ENCODE peak calls at places on chromosomes 6 and 20, in ten cellular contexts. One of them, this sample, is unnamed. For H3K4me1, the result is how much of the 10 kb centered on the place peaks cover.

GRCh38 chr20:21510414-21510971 is 3.4 kb downstream of the NKX2-2 start:
- DNase-seq in right atrium auricular region: no peak
- DNase-seq in fibroblast of lung: peak
- DNase-seq in pancreas: no peak
- DNase-seq in cardiac muscle cell: no peak
- DNase-seq in breast epithelium: no peak
- DNase-seq in Peyer's patch: no peak
- DNase-seq in hepatocyte: no peak
- DNase-seq in esophagus squamous epithelium: no peak
- DNase-seq in OCI-LY7: no peak
- DNase-seq in this sample: no peak

GRCh38 chr20:49054032-49054643 is 8.0 kb downstream of the CSE1L start:
- DNase-seq in right atrium auricular region: no peak
- DNase-seq in fibroblast of lung: peak
- DNase-seq in pancreas: no peak
- DNase-seq in cardiac muscle cell: no peak
- DNase-seq in breast epithelium: no peak
- DNase-seq in Peyer's patch: no peak
- DNase-seq in hepatocyte: no peak
- DNase-seq in esophagus squamous epithelium: no peak
- DNase-seq in OCI-LY7: no peak
- DNase-seq in this sample: no peak

GRCh38 chr20:31543966-31544598 is 29.8 kb downstream of the HM13 start:
- DNase-seq in right atrium auricular region: no peak
- DNase-seq in fibroblast of lung: peak
- DNase-seq in pancreas: no peak
- DNase-seq in cardiac muscle cell: peak
- DNase-seq in breast epithelium: no peak
- DNase-seq in Peyer's patch: no peak
- DNase-seq in hepatocyte: peak
- DNase-seq in esophagus squamous epithelium: no peak
- DNase-seq in OCI-LY7: no peak
- DNase-seq in this sample: no peak

GRCh38 chr20:57440678-57441509 is 49.7 kb downstream of the RBM38 start:
- DNase-seq in right atrium auricular region: peak
- DNase-seq in fibroblast of lung: peak
- DNase-seq in pancreas: peak
- DNase-seq in cardiac muscle cell: peak
- DNase-seq in breast epithelium: peak
- DNase-seq in Peyer's patch: no peak
- DNase-seq in hepatocyte: peak
- DNase-seq in esophagus squamous epithelium: no peak
- DNase-seq in OCI-LY7: no peak
- DNase-seq in this sample: peak

GRCh38 chr6:85460154-85460950 is 10.5 kb downstream of the NT5E start:
- DNase-seq in right atrium auricular region: no peak
- DNase-seq in fibroblast of lung: no peak
- DNase-seq in pancreas: no peak
- DNase-seq in cardiac muscle cell: peak
- DNase-seq in breast epithelium: no peak
- DNase-seq in Peyer's patch: no peak
- DNase-seq in hepatocyte: no peak
- DNase-seq in esophagus squamous epithelium: no peak
- DNase-seq in OCI-LY7: no peak
- DNase-seq in this sample: no peak

GRCh38 chr20:44961868-44962267 is 1.7 kb upstream of the TOMM34 start:
- DNase-seq in right atrium auricular region: no peak
- DNase-seq in fibroblast of lung: peak
- DNase-seq in pancreas: no peak
- DNase-seq in cardiac muscle cell: peak
- DNase-seq in breast epithelium: no peak
- DNase-seq in Peyer's patch: no peak
- DNase-seq in hepatocyte: no peak
- DNase-seq in esophagus squamous epithelium: no peak
- DNase-seq in OCI-LY7: no peak
- DNase-seq in this sample: no peak

GRCh38 chr6:33806795-33807194 is 3.0 kb upstream of the MLN start:
- DNase-seq in right atrium auricular region: no peak
- DNase-seq in fibroblast of lung: no peak
- DNase-seq in pancreas: no peak
- DNase-seq in cardiac muscle cell: no peak
- DNase-seq in breast epithelium: no peak
- DNase-seq in Peyer's patch: no peak
- DNase-seq in hepatocyte: no peak
- DNase-seq in esophagus squamous epithelium: no peak
- DNase-seq in OCI-LY7: no peak
- DNase-seq in this sample: no peak

GRCh38 chr6:96990462-96990861 is 65.9 kb downstream of the KLHL32 start:
- DNase-seq in right atrium auricular region: no peak
- DNase-seq in fibroblast of lung: no peak
- DNase-seq in pancreas: no peak
- DNase-seq in cardiac muscle cell: no peak
- DNase-seq in breast epithelium: no peak
- DNase-seq in Peyer's patch: no peak
- DNase-seq in hepatocyte: no peak
- DNase-seq in esophagus squamous epithelium: no peak
- DNase-seq in OCI-LY7: no peak
- DNase-seq in this sample: no peak

GRCh38 chr6:45959534-45960195 is 56.0 kb downstream of the CLIC5 start:
- DNase-seq in right atrium auricular region: no peak
- DNase-seq in fibroblast of lung: peak
- DNase-seq in pancreas: no peak
- DNase-seq in cardiac muscle cell: peak
- DNase-seq in breast epithelium: no peak
- DNase-seq in Peyer's patch: no peak
- DNase-seq in hepatocyte: peak
- DNase-seq in esophagus squamous epithelium: no peak
- DNase-seq in OCI-LY7: no peak
- DNase-seq in this sample: no peak

GRCh38 chr20:49759266-49759950 is 45.7 kb upstream of the B4GALT5 start:
- DNase-seq in right atrium auricular region: no peak
- DNase-seq in fibroblast of lung: no peak
- DNase-seq in pancreas: no peak
- DNase-seq in cardiac muscle cell: no peak
- DNase-seq in breast epithelium: peak
- DNase-seq in Peyer's patch: no peak
- DNase-seq in hepatocyte: no peak
- DNase-seq in esophagus squamous epithelium: no peak
- DNase-seq in OCI-LY7: no peak
- DNase-seq in this sample: no peak

GRCh38 chr6:18343741-18344140 is 43.4 kb upstream of the RNF144B start:
- DNase-seq in right atrium auricular region: no peak
- DNase-seq in fibroblast of lung: peak
- DNase-seq in pancreas: no peak
- DNase-seq in cardiac muscle cell: peak
- DNase-seq in breast epithelium: no peak
- DNase-seq in Peyer's patch: no peak
- DNase-seq in hepatocyte: no peak
- DNase-seq in esophagus squamous epithelium: no peak
- DNase-seq in OCI-LY7: no peak
- DNase-seq in this sample: no peak

GRCh38 chr20:46899619-46900018 is 5.0 kb downstream of the EYA2 start:
- DNase-seq in right atrium auricular region: peak
- DNase-seq in fibroblast of lung: no peak
- DNase-seq in pancreas: no peak
- DNase-seq in cardiac muscle cell: no peak
- DNase-seq in breast epithelium: no peak
- DNase-seq in Peyer's patch: no peak
- DNase-seq in hepatocyte: no peak
- DNase-seq in esophagus squamous epithelium: no peak
- DNase-seq in OCI-LY7: peak
- DNase-seq in this sample: no peak

GRCh38 chr20:46901638-46902037 is 7.0 kb downstream of the EYA2 start:
- DNase-seq in right atrium auricular region: no peak
- DNase-seq in fibroblast of lung: no peak
- DNase-seq in pancreas: no peak
- DNase-seq in cardiac muscle cell: no peak
- DNase-seq in breast epithelium: peak
- DNase-seq in Peyer's patch: no peak
- DNase-seq in hepatocyte: no peak
- DNase-seq in esophagus squamous epithelium: no peak
- DNase-seq in OCI-LY7: no peak
- DNase-seq in this sample: no peak

GRCh38 chr20:46900068-46900467 is 5.4 kb downstream of the EYA2 start:
- DNase-seq in right atrium auricular region: no peak
- DNase-seq in fibroblast of lung: no peak
- DNase-seq in pancreas: no peak
- DNase-seq in cardiac muscle cell: no peak
- DNase-seq in breast epithelium: no peak
- DNase-seq in Peyer's patch: no peak
- DNase-seq in hepatocyte: no peak
- DNase-seq in esophagus squamous epithelium: no peak
- DNase-seq in OCI-LY7: peak
- DNase-seq in this sample: no peak

GRCh38 chr20:46898433-46898832 is 3.8 kb downstream of the EYA2 start:
- DNase-seq in right atrium auricular region: no peak
- DNase-seq in fibroblast of lung: no peak
- DNase-seq in pancreas: no peak
- DNase-seq in cardiac muscle cell: no peak
- DNase-seq in breast epithelium: no peak
- DNase-seq in Peyer's patch: no peak
- DNase-seq in hepatocyte: no peak
- DNase-seq in esophagus squamous epithelium: no peak
- DNase-seq in OCI-LY7: no peak
- DNase-seq in this sample: no peak

GRCh38 chr20:46900826-46901225 is 6.2 kb downstream of the EYA2 start:
- DNase-seq in right atrium auricular region: no peak
- DNase-seq in fibroblast of lung: no peak
- DNase-seq in pancreas: no peak
- DNase-seq in cardiac muscle cell: no peak
- DNase-seq in breast epithelium: no peak
- DNase-seq in Peyer's patch: no peak
- DNase-seq in hepatocyte: no peak
- DNase-seq in esophagus squamous epithelium: no peak
- DNase-seq in OCI-LY7: no peak
- DNase-seq in this sample: no peak
- TF ChIP-seq CTCF in right atrium auricular region: no peak
- TF ChIP-seq CTCF in fibroblast of lung: no peak
- TF ChIP-seq CTCF in pancreas: no peak
- TF ChIP-seq CTCF in cardiac muscle cell: no peak
- TF ChIP-seq CTCF in breast epithelium: no peak
- TF ChIP-seq CTCF in Peyer's patch: no peak
- TF ChIP-seq CTCF in hepatocyte: no peak
- TF ChIP-seq CTCF in esophagus squamous epithelium: no peak
- TF ChIP-seq CTCF in OCI-LY7: no peak
- TF ChIP-seq CTCF in this sample: no peak

GRCh38 chr6:157223021-157223430 is 100.3 kb downstream of the TMEM242 start:
- DNase-seq in right atrium auricular region: no peak
- DNase-seq in fibroblast of lung: no peak
- DNase-seq in pancreas: no peak
- DNase-seq in cardiac muscle cell: no peak
- DNase-seq in breast epithelium: no peak
- DNase-seq in Peyer's patch: no peak
- DNase-seq in hepatocyte: no peak
- DNase-seq in esophagus squamous epithelium: no peak
- DNase-seq in OCI-LY7: peak
- DNase-seq in this sample: peak
- H3K4me3 ChIP-seq in right atrium auricular region: no peak
- H3K4me3 ChIP-seq in fibroblast of lung: no peak
- H3K4me3 ChIP-seq in pancreas: no peak
- H3K4me3 ChIP-seq in cardiac muscle cell: no peak
- H3K4me3 ChIP-seq in breast epithelium: no peak
- H3K4me3 ChIP-seq in Peyer's patch: no peak
- H3K4me3 ChIP-seq in hepatocyte: no peak
- H3K4me3 ChIP-seq in esophagus squamous epithelium: no peak
- H3K4me3 ChIP-seq in OCI-LY7: no peak
- H3K4me3 ChIP-seq in this sample: no peak

GRCh38 chr6:37482356-37483292 is 17.1 kb downstream of the CCDC167 start:
- DNase-seq in right atrium auricular region: no peak
- DNase-seq in fibroblast of lung: no peak
- DNase-seq in pancreas: no peak
- DNase-seq in cardiac muscle cell: no peak
- DNase-seq in breast epithelium: no peak
- DNase-seq in Peyer's patch: no peak
- DNase-seq in hepatocyte: no peak
- DNase-seq in esophagus squamous epithelium: no peak
- DNase-seq in OCI-LY7: no peak
- DNase-seq in this sample: no peak
- H3K4me1 ChIP-seq in right atrium auricular region: under half
- H3K4me1 ChIP-seq in fibroblast of lung: under half
- H3K4me1 ChIP-seq in pancreas: under half
- H3K4me1 ChIP-seq in cardiac muscle cell: under half
- H3K4me1 ChIP-seq in breast epithelium: under half
- H3K4me1 ChIP-seq in Peyer's patch: under half
- H3K4me1 ChIP-seq in hepatocyte: under half
- H3K4me1 ChIP-seq in esophagus squamous epithelium: under half
- H3K4me1 ChIP-seq in OCI-LY7: under half
- H3K4me1 ChIP-seq in this sample: under half

GRCh38 chr20:3783516-3784225 is 2.4 kb upstream of the SPEF1 start:
- DNase-seq in right atrium auricular region: no peak
- DNase-seq in fibroblast of lung: no peak
- DNase-seq in pancreas: no peak
- DNase-seq in cardiac muscle cell: no peak
- DNase-seq in breast epithelium: no peak
- DNase-seq in Peyer's patch: no peak
- DNase-seq in hepatocyte: no peak
- DNase-seq in esophagus squamous epithelium: no peak
- DNase-seq in OCI-LY7: no peak
- DNase-seq in this sample: no peak

GRCh38 chr20:3781153-3781910 is at the start of gene SPEF1:
- DNase-seq in right atrium auricular region: peak
- DNase-seq in fibroblast of lung: peak
- DNase-seq in pancreas: no peak
- DNase-seq in cardiac muscle cell: peak
- DNase-seq in breast epithelium: peak
- DNase-seq in Peyer's patch: peak
- DNase-seq in hepatocyte: peak
- DNase-seq in esophagus squamous epithelium: no peak
- DNase-seq in OCI-LY7: peak
- DNase-seq in this sample: peak

GRCh38 chr20:3784226-3784853 is 2.2 kb downstream of the CENPB start:
- DNase-seq in right atrium auricular region: no peak
- DNase-seq in fibroblast of lung: no peak
- DNase-seq in pancreas: no peak
- DNase-seq in cardiac muscle cell: no peak
- DNase-seq in breast epithelium: no peak
- DNase-seq in Peyer's patch: no peak
- DNase-seq in hepatocyte: no peak
- DNase-seq in esophagus squamous epithelium: no peak
- DNase-seq in OCI-LY7: no peak
- DNase-seq in this sample: no peak

GRCh38 chr20:3782597-3782996 is 1.3 kb upstream of the SPEF1 start:
- DNase-seq in right atrium auricular region: no peak
- DNase-seq in fibroblast of lung: no peak
- DNase-seq in pancreas: no peak
- DNase-seq in cardiac muscle cell: no peak
- DNase-seq in breast epithelium: no peak
- DNase-seq in Peyer's patch: no peak
- DNase-seq in hepatocyte: no peak
- DNase-seq in esophagus squamous epithelium: no peak
- DNase-seq in OCI-LY7: no peak
- DNase-seq in this sample: no peak

DNA sequence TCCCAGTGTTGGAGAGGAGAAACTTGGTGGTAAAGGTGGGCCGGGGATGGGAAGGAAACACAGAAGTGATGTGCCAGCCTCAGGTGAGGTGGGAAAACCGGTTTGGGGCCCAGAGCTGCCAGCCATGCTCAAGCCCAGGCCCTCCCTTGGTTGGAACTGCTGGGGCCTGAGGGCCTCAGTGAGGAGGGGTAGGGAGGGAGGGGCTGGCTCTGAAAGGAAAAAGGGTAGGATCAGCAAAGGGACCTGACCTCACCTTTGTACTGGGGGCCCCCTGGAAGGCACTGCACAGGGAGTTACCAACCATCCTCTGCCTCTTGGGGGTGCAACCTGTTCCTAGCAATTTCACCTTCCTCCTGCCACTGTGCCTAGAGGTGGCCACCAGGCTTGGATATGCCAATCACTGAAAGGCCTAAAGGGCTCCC is 1.8 kb upstream of the SPEF1 start:
- DNase-seq in right atrium auricular region: no peak
- DNase-seq in fibroblast of lung: no peak
- DNase-seq in pancreas: no peak
- DNase-seq in cardiac muscle cell: no peak
- DNase-seq in breast epithelium: peak
- DNase-seq in Peyer's patch: no peak
- DNase-seq in hepatocyte: no peak
- DNase-seq in esophagus squamous epithelium: no peak
- DNase-seq in OCI-LY7: no peak
- DNase-seq in this sample: no peak
- TF ChIP-seq CTCF in right atrium auricular region: no peak
- TF ChIP-seq CTCF in fibroblast of lung: no peak
- TF ChIP-seq CTCF in pancreas: no peak
- TF ChIP-seq CTCF in cardiac muscle cell: no peak
- TF ChIP-seq CTCF in breast epithelium: no peak
- TF ChIP-seq CTCF in Peyer's patch: no peak
- TF ChIP-seq CTCF in hepatocyte: no peak
- TF ChIP-seq CTCF in esophagus squamous epithelium: no peak
- TF ChIP-seq CTCF in OCI-LY7: no peak
- TF ChIP-seq CTCF in this sample: no peak

This sample was measured in ascending aorta.